ENCODE peak calls at places on chromosomes 16 and 17, in nine cellular contexts. K is ascending aorta; H is A172; W is HT1080; I is NCI-H748 treated with DMSO at 0.1 percent for 48 hours; Q is SHP77; X is substantia nigra; P is activated T-helper 1 cell treated with anti-CD3 and anti-CD28 coated beads, Interleukin-2, amount 50 U/mL, for 16 hours; Y is stimulated activated CD8-positive, alpha-beta memory T cell treated with anti-CD3 and anti-CD28 coated beads, Interleukin-7, amount 100 ng/mL, for 24 hours. A is an unnamed sample.

GRCh38 chr17:82031303-82031884 is at the start of gene RAC3:
- DNase-seq in H (no peak), Q (no peak), P (no peak), X (no peak), I (peak), K (no peak), Y (no peak), W (no peak), A (peak)

GRCh38 chr17:48283390-48283789 is 146.6 kb downstream of the SKAP1 start:
- DNase-seq in P (no peak), H (no peak), Y (no peak), W (no peak), I (no peak), X (no peak), Q (no peak), K (no peak), A (no peak)

GRCh38 chr17:73396429-73397277 is 84.9 kb upstream of the CDC42EP4 start:
- DNase-seq in W (no peak), Y (no peak), X (no peak), P (no peak), K (no peak), I (no peak), H (no peak), Q (no peak), A (no peak)

GRCh38 chr16:68898026-68898425 is 54.7 kb downstream of the TANGO6 start:
- DNase-seq in H (no peak), Y (no peak), W (no peak), P (no peak), K (no peak), Q (no peak), X (no peak), I (no peak), A (no peak)

GRCh38 chr17:1375615-1376014 is 24.4 kb downstream of the YWHAE start:
- DNase-seq in Q (no peak), I (no peak), P (no peak), K (no peak), X (no peak), W (no peak), H (no peak), Y (no peak), A (no peak)

GRCh38 chr17:17937450-17937849 is 34.8 kb downstream of the TOM1L2 start:
- DNase-seq in H (no peak), Y (no peak), P (no peak), X (no peak), I (no peak), Q (no peak), W (no peak), K (no peak), A (no peak)

GRCh38 chr16:82598766-82599165 is 28.0 kb upstream of the CDH13 start:
- DNase-seq in Y (no peak), K (no peak), Q (no peak), P (no peak), X (no peak), I (no peak), H (no peak), W (no peak), A (no peak)

GRCh38 chr17:28178800-28179199 is 136.3 kb downstream of the NLK start:
- DNase-seq in K (no peak), I (no peak), X (no peak), Y (no peak), H (no peak), W (no peak), P (no peak), Q (no peak), A (peak)

GRCh38 chr17:38554430-38555350 is 51.1 kb downstream of the SRCIN1 start:
- DNase-seq in Y (no peak), X (no peak), K (no peak), P (no peak), W (peak), Q (peak), I (no peak), H (peak), A (no peak)

GRCh38 chr17:5438716-5439445 is at the start of gene C1QBP:
- DNase-seq in Q (peak), P (peak), W (peak), Y (peak), I (peak), H (peak), K (peak), X (peak), A (peak)

GRCh38 chr16:57666353-57667068 is 1.6 kb upstream of the ADGRG3 start:
- DNase-seq in Y (no peak), Q (no peak), I (no peak), H (no peak), X (no peak), K (no peak), W (no peak), P (no peak), A (no peak)

GRCh38 chr16:54283735-54284318 is 2.8 kb downstream of the IRX3 start:
- DNase-seq in X (no peak), H (no peak), P (no peak), W (no peak), I (no peak), Y (no peak), K (peak), Q (no peak), A (no peak)

GRCh38 chr17:74972973-74973328 is 392 bp upstream of the HID1 start:
- DNase-seq in P (no peak), X (no peak), Q (no peak), I (no peak), K (no peak), H (no peak), W (no peak), Y (no peak), A (no peak)

GRCh38 chr17:40315678-40316570 is 6.9 kb downstream of the RARA start:
- DNase-seq in X (no peak), K (peak), W (no peak), P (no peak), H (no peak), Q (no peak), I (no peak), Y (no peak), A (no peak)

GRCh38 chr16:53433930-53434435 is 288 bp upstream of the RBL2 start:
- DNase-seq in W (no peak), P (peak), Q (no peak), X (no peak), I (peak), K (no peak), Y (peak), H (no peak), A (peak)

GRCh38 chr17:14310101-14310500 is 9.2 kb downstream of the HS3ST3B1 start:
- DNase-seq in Y (no peak), H (no peak), I (no peak), P (no peak), Q (no peak), W (no peak), X (no peak), K (no peak), A (no peak)

GRCh38 chr16:59067207-59067606 is 333.1 kb upstream of the GOT2 start:
- DNase-seq in Q (no peak), P (no peak), H (peak), X (no peak), K (no peak), Y (no peak), I (no peak), W (peak), A (no peak)

GRCh38 chr16:23856345-23856744 is 20.6 kb downstream of the PRKCB start:
- DNase-seq in X (no peak), W (no peak), P (no peak), I (no peak), Q (no peak), Y (no peak), H (no peak), K (no peak), A (no peak)

GRCh38 chr16:86722970-86723369 is 144.6 kb downstream of the FOXL1 start:
- DNase-seq in X (no peak), Y (no peak), I (no peak), H (no peak), P (no peak), W (no peak), K (no peak), Q (no peak), A (no peak)

GRCh38 chr17:40560592-40561293 is 4.5 kb downstream of the CCR7 start:
- DNase-seq in P (no peak), H (peak), Q (no peak), Y (no peak), I (no peak), K (peak), X (no peak), W (peak), A (peak)

GRCh38 chr17:43803758-43804157 is 23.5 kb downstream of the CFAP97D1 start:
- DNase-seq in W (no peak), I (no peak), X (no peak), H (no peak), P (no peak), Y (no peak), Q (no peak), K (no peak), A (no peak)

GRCh38 chr17:31663576-31663975 is 195.5 kb downstream of the COPRS start:
- DNase-seq in I (no peak), X (no peak), Q (no peak), K (no peak), Y (no peak), P (no peak), H (no peak), W (no peak), A (peak)

GRCh38 chr17:7314719-7315569 is at the start of gene GPS2:
- DNase-seq in Y (peak), K (peak), P (peak), I (peak), X (peak), W (peak), H (peak), Q (peak), A (peak)

GRCh38 chr16:1984347-1985225 is 593 bp downstream of the GFER start:
- DNase-seq in K (no peak), Y (no peak), W (no peak), X (no peak), H (no peak), Q (no peak), I (no peak), P (no peak), A (no peak)

GRCh38 chr16:3919413-3919812 is 38.9 kb upstream of the CREBBP start:
- DNase-seq in W (no peak), Y (no peak), Q (no peak), I (no peak), P (no peak), K (no peak), X (no peak), H (no peak), A (no peak)